ENCODE peak calls at places on chromosome 1, in nine cellular contexts. Y, J, R, E, V, P, D, B and L are unnamed samples.

GRCh38 chr1:234957330-234958065 is 171.1 kb downstream of the TOMM20 start:
- DNase-seq in V (no peak), D (no peak), E (peak), J (no peak), Y (peak), R (no peak), B (no peak), P (peak), L (peak)

GRCh38 chr1:88216441-88216840 is 467.6 kb upstream of the PKN2 start:
- DNase-seq in Y (no peak), E (no peak), V (no peak), D (no peak), P (no peak), R (no peak), B (no peak), J (no peak), L (no peak)

GRCh38 chr1:16618719-16619118 is 5.4 kb upstream of the NBPF1 start:
- DNase-seq in D (no peak), E (no peak), Y (peak), J (no peak), V (no peak), R (no peak), B (no peak), P (no peak), L (no peak)

GRCh38 chr1:228151526-228151925 is 1.8 kb downstream of the GJC2 start:
- DNase-seq in V (no peak), P (no peak), Y (no peak), B (no peak), R (no peak), E (no peak), J (no peak), D (no peak), L (no peak)

GRCh38 chr1:94949681-94950661 is 23.1 kb upstream of the CNN3 start:
- DNase-seq in D (no peak), Y (no peak), P (no peak), V (no peak), E (peak), R (no peak), B (no peak), J (peak), L (peak)

GRCh38 chr1:198620951-198621824 is 17.7 kb upstream of the PTPRC start:
- DNase-seq in R (peak), E (no peak), Y (no peak), J (no peak), V (no peak), B (no peak), P (no peak), D (peak), L (no peak)

GRCh38 chr1:165288301-165289120 is 68.0 kb downstream of the LMX1A start:
- DNase-seq in D (no peak), Y (peak), V (no peak), J (peak), P (no peak), E (no peak), B (no peak), R (no peak), L (peak)

GRCh38 chr1:205301220-205301821 is 20.2 kb downstream of the NUAK2 start:
- DNase-seq in B (no peak), P (peak), E (peak), R (no peak), D (peak), Y (peak), J (peak), V (no peak), L (peak)

GRCh38 chr1:147676306-147677085 is 6.2 kb upstream of the ACP6 start:
- DNase-seq in Y (no peak), V (peak), B (no peak), R (no peak), P (no peak), D (no peak), E (peak), J (no peak), L (no peak)

GRCh38 chr1:198497326-198498220 is 42.9 kb downstream of the ATP6V1G3 start:
- DNase-seq in J (no peak), D (peak), B (no peak), R (no peak), P (no peak), E (peak), V (no peak), Y (no peak), L (no peak)

GRCh38 chr1:91895832-91896556 is 10.0 kb upstream of the TGFBR3 start:
- DNase-seq in V (no peak), J (no peak), B (no peak), E (peak), D (no peak), P (no peak), R (no peak), Y (no peak), L (no peak)

GRCh38 chr1:75521658-75522057 is 89.3 kb downstream of the SLC44A5 start:
- DNase-seq in E (no peak), R (no peak), V (peak), B (no peak), P (no peak), Y (no peak), J (no peak), D (no peak), L (no peak)